ENCODE peak calls at places on chromosomes 5 and 9, in ten cellular contexts. M is foreskin melanocyte; R is head of caudate nucleus; V is COR-L47; U is Peyer's patch; E is NCI-H510A; G is naive thymus-derived CD4-positive, alpha-beta T cell; K is NCI-H1436; N is tibial artery; T is pancreas. C is an unnamed sample.
A peak's percentile ranks its signal among the peaks of the same experiment; 100 is the strongest.

GRCh38 chr5:96771395-96771794 is 36.4 kb downstream of the ERAP1 start:
- DNase-seq in K (no peak), M (no peak), T (no peak), V (no peak), E (no peak), U (no peak), N (no peak), G (no peak), R (no peak), C (no peak)

GRCh38 chr5:76046761-76047160 is 36.4 kb upstream of the SV2C start:
- DNase-seq in K (no peak), V (no peak), M (peak; percentile 42), G (no peak), R (no peak), U (no peak), E (no peak), T (no peak), N (no peak), C (no peak)

GRCh38 chr9:114072181-114073140 is 5.6 kb downstream of the AMBP start:
- DNase-seq in V (peak; percentile 76), K (no peak), U (no peak), M (no peak), T (peak; percentile 82), G (no peak), R (peak; percentile 46), N (peak; percentile 70), E (peak; percentile 47), C (no peak)

GRCh38 chr5:140111043-140111858 is 2.7 kb upstream of the PURA start:
- DNase-seq in V (no peak), R (no peak), M (no peak), K (no peak), U (no peak), N (no peak), G (no peak), T (no peak), E (no peak), C (no peak)

GRCh38 chr5:101969752-101970151 is 326.3 kb downstream of the SLCO4C1 start:
- DNase-seq in N (no peak), T (no peak), U (no peak), G (no peak), E (no peak), V (no peak), M (no peak), K (no peak), R (no peak), C (no peak)

GRCh38 chr5:10279925-10280720 is 27.6 kb downstream of the CMBL start:
- DNase-seq in R (no peak), K (no peak), U (peak; percentile 1), M (no peak), T (no peak), G (no peak), E (no peak), V (no peak), N (no peak), C (no peak)

GRCh38 chr5:126122942-126123341 is 300.3 kb upstream of the GRAMD2B start:
- DNase-seq in T (no peak), G (no peak), M (no peak), E (peak; percentile 29), U (no peak), N (no peak), R (no peak), V (no peak), K (no peak), C (peak; percentile 59)

GRCh38 chr9:748861-749497 is 92.5 kb upstream of the DMRT1 start:
- DNase-seq in G (no peak), K (no peak), E (no peak), U (no peak), R (no peak), M (no peak), V (no peak), N (no peak), T (no peak), C (no peak)

GRCh38 chr5:179421156-179421895 is 76.1 kb upstream of the ADAMTS2 start:
- DNase-seq in M (no peak), V (no peak), K (no peak), N (no peak), R (no peak), E (no peak), T (no peak), U (no peak), G (no peak), C (no peak)

GRCh38 chr5:153831976-153832375 is 206.7 kb downstream of the FAM114A2 start:
- DNase-seq in E (no peak), T (no peak), N (no peak), V (no peak), U (no peak), R (no peak), K (no peak), G (no peak), M (no peak), C (no peak)

GRCh38 chr5:17743580-17744435 is 109.5 kb downstream of the TAF11L14 start:
- DNase-seq in G (no peak), R (no peak), U (no peak), M (no peak), E (no peak), V (no peak), K (no peak), T (no peak), N (no peak), C (no peak)

GRCh38 chr5:58794875-58795274 is 212.0 kb downstream of the RAB3C start:
- DNase-seq in V (no peak), T (no peak), E (no peak), M (no peak), N (no peak), R (no peak), G (no peak), K (no peak), U (no peak), C (no peak)

GRCh38 chr9:23438299-23438907 is 387.6 kb downstream of the ELAVL2 start:
- DNase-seq in U (no peak), G (no peak), M (no peak), R (no peak), N (no peak), V (no peak), K (no peak), E (no peak), T (no peak), C (no peak)

GRCh38 chr5:157100140-157100679 is 8.6 kb downstream of the HAVCR2 start:
- DNase-seq in E (no peak), V (no peak), N (no peak), G (no peak), U (no peak), T (no peak), M (peak; percentile 7), R (no peak), K (no peak), C (no peak)

GRCh38 chr5:137176126-137176525 is 323.0 kb downstream of the SPOCK1 start:
- DNase-seq in E (no peak), K (no peak), T (no peak), N (no peak), U (no peak), G (no peak), R (no peak), V (no peak), M (no peak), C (no peak)

GRCh38 chr9:96661711-96662110 is 6.6 kb upstream of the PRXL2C start:
- DNase-seq in M (no peak), G (no peak), K (no peak), E (no peak), T (no peak), U (no peak), N (no peak), V (no peak), R (no peak), C (no peak)

GRCh38 chr5:2805080-2805479 is 53.6 kb upstream of the IRX2 start:
- DNase-seq in R (no peak), K (no peak), M (no peak), G (no peak), E (no peak), N (no peak), U (no peak), V (no peak), T (no peak), C (no peak)

GRCh38 chr5:53430618-53431252 is 49.7 kb upstream of the FST start:
- DNase-seq in G (no peak), K (no peak), R (no peak), U (no peak), M (peak; percentile 45), N (no peak), E (no peak), V (peak; percentile 40), T (no peak), C (no peak)

GRCh38 chr9:121283072-121283398 is 15.1 kb downstream of the GSN start:
- DNase-seq in E (no peak), K (no peak), T (no peak), M (no peak), N (no peak), R (no peak), G (no peak), V (no peak), U (no peak), C (no peak)

GRCh38 chr5:102700916-102701315 is 54.2 kb upstream of the PAM start:
- DNase-seq in K (no peak), U (no peak), G (no peak), V (no peak), N (no peak), M (no peak), E (no peak), R (no peak), T (no peak), C (no peak)

GRCh38 chr9:13279284-13280162 is at the start of gene MPDZ:
- DNase-seq in K (peak; percentile 81), N (peak; percentile 38), U (no peak), E (peak; percentile 54), T (peak; percentile 67), R (peak; percentile 68), V (peak; percentile 76), M (no peak), G (no peak), C (peak; percentile 18)

GRCh38 chr5:11027660-11028059 is 266.6 kb upstream of the DAP start:
- DNase-seq in G (no peak), U (no peak), M (no peak), K (no peak), E (no peak), R (no peak), V (no peak), T (no peak), N (no peak), C (no peak)

GRCh38 chr5:164345173-164345572 is 839.8 kb downstream of the MAT2B start:
- DNase-seq in U (no peak), V (peak; percentile 46), E (no peak), K (peak; percentile 69), G (no peak), N (no peak), R (peak; percentile 14), M (no peak), T (peak; percentile 36), C (peak; percentile 92)

GRCh38 chr9:37639109-37639748 is 11.5 kb upstream of the FRMPD1 start:
- DNase-seq in V (no peak), R (no peak), U (no peak), G (no peak), M (peak; percentile 11), E (no peak), N (no peak), T (no peak), K (no peak), C (no peak)

GRCh38 chr9:122498883-122499288 is 11.7 kb upstream of the OR1J2 start:
- DNase-seq in T (no peak), N (no peak), R (peak; percentile 3), M (peak; percentile 60), K (peak; percentile 19), V (peak; percentile 77), U (no peak), G (peak; percentile 4), E (no peak), C (peak; percentile 18)